ENCODE peak calls at places on chromosomes 16 and 17, in ten cellular contexts. R is A549, K is dorsolateral prefrontal cortex, I is OCI-LY7, Y is kidney, D is nephron progenitor cell, J is tibial artery, L is heart right ventricle, O is IMR-90, A is brain microvascular endothelial cell. E is an unnamed sample.

GRCh38 chr17:39177256-39177655 is 11.3 kb upstream of the ARL5C start:
- DNase-seq in Y (no peak), I (no peak), D (peak), R (no peak), K (no peak), O (no peak), L (no peak), J (no peak), A (no peak), E (no peak)

GRCh38 chr17:39402890-39403605 is 1.6 kb upstream of the FBXL20 start:
- DNase-seq in Y (no peak), A (no peak), J (no peak), K (no peak), O (no peak), I (no peak), D (no peak), R (no peak), L (no peak), E (no peak)

GRCh38 chr16:25097304-25097988 is 14.1 kb upstream of the LCMT1 start:
- DNase-seq in Y (no peak), A (peak), I (no peak), K (no peak), R (no peak), L (no peak), D (no peak), O (peak), J (no peak), E (no peak)

GRCh38 chr16:1859650-1860049 is 12.3 kb downstream of the MEIOB start:
- DNase-seq in K (no peak), R (no peak), I (no peak), Y (no peak), J (no peak), D (no peak), A (no peak), L (no peak), O (no peak), E (no peak)

GRCh38 chr16:3194792-3195191 is 6.8 kb downstream of the OR1F1 start:
- DNase-seq in D (no peak), J (no peak), K (no peak), R (no peak), I (no peak), A (no peak), L (no peak), Y (no peak), O (no peak), E (no peak)

GRCh38 chr17:53950207-53950857 is 127.6 kb downstream of the KIF2B start:
- DNase-seq in K (no peak), O (no peak), A (no peak), D (peak), J (no peak), R (no peak), L (no peak), Y (no peak), I (peak), E (no peak)

GRCh38 chr17:56594528-56595418 is 1.3 kb downstream of the NOG start:
- DNase-seq in J (no peak), R (peak), K (no peak), L (no peak), Y (no peak), D (no peak), O (peak), A (no peak), I (no peak), E (peak)

GRCh38 chr17:83056583-83057396 is 22.6 kb upstream of the METRNL start:
- DNase-seq in O (no peak), Y (peak), L (no peak), J (peak), D (no peak), R (no peak), K (no peak), A (no peak), I (no peak), E (no peak)

DNA sequence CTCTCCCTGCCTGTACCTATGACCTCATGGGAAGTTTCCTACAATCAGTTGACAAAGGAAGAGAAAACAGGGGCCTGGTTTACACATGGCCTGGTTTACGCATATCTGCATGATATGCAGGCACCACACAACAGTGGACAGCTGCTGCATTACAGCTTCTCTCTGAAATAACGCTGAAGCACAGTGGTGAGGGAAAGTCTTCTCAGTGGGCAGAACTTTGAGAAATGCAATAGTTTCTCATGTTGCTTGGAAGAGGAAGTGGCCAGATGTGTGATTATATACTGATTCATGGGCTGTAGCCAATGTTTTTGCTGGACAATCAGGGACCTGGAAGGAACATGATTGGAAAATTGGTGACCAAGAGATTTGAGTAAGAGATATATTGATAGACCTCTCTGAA is 324.1 kb upstream of the GOT2 start:
- DNase-seq in O (no peak), D (no peak), I (no peak), R (no peak), J (no peak), Y (no peak), K (no peak), L (no peak), A (no peak), E (no peak)
- TF ChIP-seq CTCF in O (no peak), D (no peak), I (no peak), R (no peak), J (no peak), Y (no peak), K (no peak), L (no peak), A (no peak), E (no peak)

GRCh38 chr16:715448-716249 is 731 bp downstream of the METRN start:
- DNase-seq in Y (no peak), J (no peak), R (no peak), K (no peak), A (no peak), I (peak), L (no peak), O (no peak), D (peak), E (no peak)
- TF ChIP-seq CTCF in Y (peak), J (no peak), R (peak), K (peak), A (no peak), I (peak), L (no peak), O (peak), D (no peak), E (no peak)

GRCh38 chr17:42101513-42102292 is 3.4 kb upstream of the ZNF385C start:
- DNase-seq in K (peak), Y (no peak), J (peak), O (peak), L (peak), I (peak), R (peak), A (peak), D (peak), E (no peak)

GRCh38 chr17:42097691-42098661 is at the start of gene ZNF385C:
- DNase-seq in L (no peak), Y (no peak), R (no peak), I (no peak), O (no peak), A (no peak), D (peak), J (no peak), K (no peak), E (no peak)

GRCh38 chr17:42098747-42099399 is 600 bp upstream of the ZNF385C start:
- DNase-seq in Y (no peak), A (no peak), K (no peak), R (no peak), D (no peak), O (no peak), L (no peak), I (no peak), J (no peak), E (no peak)

GRCh38 chr17:42094375-42095069 is 3.8 kb downstream of the ZNF385C start:
- DNase-seq in Y (no peak), K (no peak), R (no peak), L (no peak), J (no peak), O (no peak), A (no peak), I (no peak), D (no peak), E (no peak)

GRCh38 chr17:42096360-42097111 is 1.7 kb downstream of the ZNF385C start:
- DNase-seq in I (no peak), D (no peak), R (no peak), O (no peak), Y (no peak), J (no peak), A (no peak), L (no peak), K (no peak), E (no peak)
- TF ChIP-seq CTCF in I (peak), D (no peak), R (no peak), O (no peak), Y (no peak), J (no peak), A (peak), L (no peak), K (no peak), E (no peak)

DNA sequence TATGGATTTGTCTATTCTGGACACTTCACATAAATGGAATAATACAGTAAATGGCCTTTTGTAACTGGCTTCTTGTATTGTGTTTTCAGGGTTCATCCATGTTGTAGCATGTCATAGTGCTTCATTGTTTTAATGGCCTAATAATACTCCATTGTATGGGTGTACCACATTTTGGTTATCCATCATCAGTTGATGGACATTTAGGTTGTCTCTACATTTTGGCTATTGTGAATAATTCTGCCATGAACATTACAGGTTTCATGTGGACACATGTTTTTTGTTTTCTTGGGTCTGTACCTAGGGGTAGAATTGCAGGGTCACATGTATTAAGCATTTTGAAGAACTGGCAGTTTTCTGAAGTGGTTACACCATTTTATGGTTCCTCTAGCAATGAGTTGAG is 223.5 kb upstream of the CACNG5 start:
- DNase-seq in Y (no peak), I (no peak), R (no peak), D (no peak), J (no peak), L (no peak), K (no peak), A (no peak), O (no peak), E (no peak)
- TF ChIP-seq CTCF in Y (no peak), I (no peak), R (no peak), D (no peak), J (no peak), L (no peak), K (no peak), A (no peak), O (no peak), E (no peak)

DNA sequence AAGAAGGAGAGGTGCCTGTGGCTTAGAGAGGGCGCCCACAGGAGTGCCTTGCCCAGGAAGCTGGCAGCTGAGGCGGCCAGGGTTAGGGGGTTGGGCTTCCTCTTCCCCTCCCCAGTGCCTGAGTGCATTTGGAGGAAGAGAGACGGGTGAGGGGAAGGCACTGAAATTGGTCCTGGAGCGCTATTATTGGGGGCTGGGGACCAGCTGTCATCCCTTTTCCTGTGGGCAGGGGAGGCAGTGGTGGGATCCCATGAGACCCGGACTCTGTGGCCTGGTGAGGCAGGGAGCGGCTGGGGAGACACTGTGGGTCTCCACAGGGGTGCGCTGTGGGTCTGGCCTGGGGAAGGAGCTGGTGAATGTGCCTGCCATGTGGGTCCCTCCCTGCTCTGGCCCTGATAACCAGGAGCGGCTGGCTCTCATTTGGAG is 259.7 kb downstream of the SEC14L1 start:
- DNase-seq in O (no peak), A (peak), D (peak), L (peak), R (no peak), J (peak), Y (peak), K (no peak), I (peak), E (peak)
- TF ChIP-seq CTCF in O (peak), A (peak), D (peak), L (peak), R (peak), J (peak), Y (no peak), K (no peak), I (peak), E (peak)

GRCh38 chr17:19573075-19573474 is 39.4 kb downstream of the SLC47A1 start:
- DNase-seq in O (peak), R (no peak), I (no peak), L (no peak), D (no peak), J (no peak), K (no peak), Y (no peak), A (no peak), E (no peak)
- TF ChIP-seq CTCF in O (no peak), R (no peak), I (no peak), L (no peak), D (no peak), J (no peak), K (no peak), Y (no peak), A (no peak), E (no peak)